ENCODE peak calls at places on chromosomes 11 and 22, in ten cellular contexts. Q, X, U, A, C, Z, L, O, E and R are unnamed samples.

GRCh38 chr11:27552356-27552755 is 45.8 kb upstream of the LIN7C start:
- DNase-seq in Q (no peak), X (no peak), U (no peak), A (no peak), C (no peak), Z (no peak), L (no peak), O (no peak), E (no peak), R (no peak)

GRCh38 chr22:24685804-24686203 is 82.8 kb downstream of the GGT1 start:
- DNase-seq in Q (no peak), X (no peak), U (peak), A (no peak), C (no peak), Z (no peak), L (no peak), O (peak), E (no peak), R (no peak)

GRCh38 chr11:104390696-104391095 is 226.7 kb upstream of the PDGFD start:
- DNase-seq in Q (no peak), X (no peak), U (no peak), A (peak), C (no peak), Z (no peak), L (no peak), O (peak), E (no peak), R (no peak)

GRCh38 chr11:17431139-17431538 is 42.7 kb upstream of the KCNJ11 start:
- DNase-seq in Q (no peak), X (no peak), U (no peak), A (no peak), C (no peak), Z (no peak), L (no peak), O (no peak), E (no peak), R (no peak)

GRCh38 chr22:45912910-45913309 is 64.1 kb downstream of the WNT7B start:
- DNase-seq in Q (no peak), X (no peak), U (no peak), A (no peak), C (no peak), Z (no peak), L (no peak), O (no peak), E (no peak), R (no peak)

GRCh38 chr11:58734681-58735490 is 3.1 kb upstream of the GLYAT start:
- DNase-seq in Q (no peak), X (no peak), U (no peak), A (no peak), C (no peak), Z (no peak), L (no peak), O (no peak), E (no peak), R (no peak)

GRCh38 chr11:107592813-107593212 is 1.9 kb downstream of the ELMOD1 start:
- DNase-seq in Q (no peak), X (no peak), U (no peak), A (no peak), C (no peak), Z (no peak), L (no peak), O (no peak), E (no peak), R (no peak)

GRCh38 chr11:17481905-17482304 is 5.3 kb upstream of the ABCC8 start:
- DNase-seq in Q (no peak), X (no peak), U (no peak), A (no peak), C (no peak), Z (no peak), L (no peak), O (no peak), E (no peak), R (no peak)

GRCh38 chr11:44564653-44565007 is 833 bp upstream of the CD82 start:
- DNase-seq in Q (peak), X (no peak), U (no peak), A (peak), C (peak), Z (no peak), L (no peak), O (peak), E (no peak), R (no peak)

GRCh38 chr11:8205566-8205965 is 36.7 kb upstream of the RIC3 start:
- DNase-seq in Q (no peak), X (no peak), U (no peak), A (no peak), C (no peak), Z (no peak), L (no peak), O (no peak), E (no peak), R (no peak)

GRCh38 chr11:116736763-116737162 is 36.0 kb downstream of the BUD13 start:
- DNase-seq in Q (no peak), X (no peak), U (no peak), A (no peak), C (peak), Z (no peak), L (no peak), O (no peak), E (no peak), R (no peak)

GRCh38 chr22:25111579-25112517 is 87.8 kb upstream of the CRYBB3 start:
- DNase-seq in Q (no peak), X (no peak), U (no peak), A (no peak), C (no peak), Z (no peak), L (no peak), O (no peak), E (no peak), R (no peak)

GRCh38 chr11:33234397-33235168 is 22.6 kb upstream of the HIPK3 start:
- DNase-seq in Q (no peak), X (no peak), U (no peak), A (no peak), C (no peak), Z (no peak), L (no peak), O (no peak), E (no peak), R (no peak)

GRCh38 chr22:47094861-47095330 is 332.4 kb downstream of the TBC1D22A start:
- DNase-seq in Q (no peak), X (no peak), U (no peak), A (no peak), C (no peak), Z (no peak), L (no peak), O (peak), E (no peak), R (no peak)

GRCh38 chr11:30853470-30853869 is 267.3 kb upstream of the MPPED2 start:
- DNase-seq in Q (no peak), X (no peak), U (no peak), A (no peak), C (no peak), Z (no peak), L (no peak), O (no peak), E (no peak), R (no peak)

GRCh38 chr11:74462009-74462408 is 5.3 kb downstream of the KCNE3 start:
- DNase-seq in Q (no peak), X (no peak), U (no peak), A (no peak), C (no peak), Z (no peak), L (no peak), O (no peak), E (no peak), R (no peak)

GRCh38 chr11:6548121-6548520 is 51.0 kb downstream of the DNHD1 start:
- DNase-seq in Q (no peak), X (no peak), U (no peak), A (no peak), C (no peak), Z (no peak), L (no peak), O (no peak), E (no peak), R (no peak)

GRCh38 chr11:29780756-29781155 is 236.1 kb downstream of the KCNA4 start:
- DNase-seq in Q (no peak), X (no peak), U (no peak), A (peak), C (no peak), Z (no peak), L (no peak), O (no peak), E (no peak), R (no peak)

GRCh38 chr22:21861290-21861848 is 6.1 kb downstream of the MAPK1 start:
- DNase-seq in Q (no peak), X (no peak), U (no peak), A (peak), C (no peak), Z (no peak), L (no peak), O (peak), E (no peak), R (no peak)

GRCh38 chr11:62680825-62681240 is 2.0 kb upstream of the UBXN1 start:
- DNase-seq in Q (peak), X (no peak), U (no peak), A (peak), C (peak), Z (no peak), L (no peak), O (peak), E (peak), R (peak)

GRCh38 chr11:65434057-65434666 is 11.6 kb downstream of the NEAT1 start:
- DNase-seq in Q (no peak), X (no peak), U (no peak), A (no peak), C (no peak), Z (no peak), L (no peak), O (peak), E (no peak), R (no peak)

GRCh38 chr11:121476379-121477032 is 23.7 kb upstream of the SORL1-AS1 start:
- DNase-seq in Q (peak), X (no peak), U (no peak), A (no peak), C (no peak), Z (no peak), L (no peak), O (no peak), E (no peak), R (no peak)

GRCh38 chr22:47343611-47344010 is 581.2 kb downstream of the TBC1D22A start:
- DNase-seq in Q (no peak), X (no peak), U (no peak), A (no peak), C (no peak), Z (no peak), L (no peak), O (no peak), E (no peak), R (no peak)

GRCh38 chr11:69014084-69014935 is 1.3 kb upstream of the MRGPRF start:
- DNase-seq in Q (peak), X (no peak), U (no peak), A (no peak), C (no peak), Z (no peak), L (no peak), O (peak), E (no peak), R (no peak)

GRCh38 chr22:19759994-19760651 is 455 bp upstream of the TBX1 start:
- DNase-seq in Q (no peak), X (no peak), U (no peak), A (no peak), C (no peak), Z (no peak), L (no peak), O (no peak), E (no peak), R (no peak)

GRCh38 chr11:106420048-106420665 is 342.7 kb downstream of the AASDHPPT start:
- DNase-seq in Q (no peak), X (no peak), U (no peak), A (no peak), C (no peak), Z (no peak), L (no peak), O (peak), E (no peak), R (no peak)

GRCh38 chr22:45200862-45201511 is 37.3 kb downstream of the NUP50 start:
- DNase-seq in Q (no peak), X (no peak), U (no peak), A (no peak), C (no peak), Z (no peak), L (no peak), O (peak), E (no peak), R (no peak)

GRCh38 chr11:8867856-8868705 is 42.9 kb upstream of the AKIP1 start:
- DNase-seq in Q (no peak), X (no peak), U (no peak), A (no peak), C (no peak), Z (no peak), L (no peak), O (peak), E (no peak), R (no peak)

GRCh38 chr11:113401718-113402117 is 14.1 kb downstream of the ANKK1 start:
- DNase-seq in Q (peak), X (no peak), U (no peak), A (peak), C (peak), Z (no peak), L (no peak), O (no peak), E (no peak), R (no peak)

GRCh38 chr11:130498181-130498580 is 49.7 kb downstream of the ADAMTS15 start:
- DNase-seq in Q (no peak), X (no peak), U (no peak), A (no peak), C (no peak), Z (no peak), L (no peak), O (no peak), E (no peak), R (no peak)

GRCh38 chr11:58957922-58958321 is 18.6 kb downstream of the GLYATL1 start:
- DNase-seq in Q (no peak), X (no peak), U (no peak), A (no peak), C (no peak), Z (no peak), L (no peak), O (no peak), E (no peak), R (no peak)

GRCh38 chr22:45268958-45269844 is 15.5 kb upstream of the UPK3A start:
- DNase-seq in Q (peak), X (peak), U (peak), A (peak), C (peak), Z (peak), L (peak), O (peak), E (peak), R (peak)

GRCh38 chr11:121741316-121741715 is 288.5 kb upstream of the SORL1-AS1 start:
- DNase-seq in Q (no peak), X (no peak), U (no peak), A (no peak), C (no peak), Z (no peak), L (no peak), O (no peak), E (no peak), R (no peak)

GRCh38 chr11:44589301-44589700 is 23.8 kb downstream of the CD82 start:
- DNase-seq in Q (no peak), X (no peak), U (no peak), A (peak), C (no peak), Z (no peak), L (no peak), O (peak), E (no peak), R (no peak)

GRCh38 chr11:2215561-2216399 is 44.2 kb upstream of the TH start:
- DNase-seq in Q (no peak), X (no peak), U (no peak), A (no peak), C (no peak), Z (no peak), L (no peak), O (no peak), E (no peak), R (no peak)